ENCODE peak calls at places on chromosomes 3 and 15, in four cellular contexts. E is K562, P is A549, T is HepG2. Q is an unnamed sample.
A peak's percentile ranks its signal among the peaks of the same experiment; 100 is the strongest.

GRCh38 chr3:72144773-72145505 is 360.0 kb upstream of the PROK2 start:
- DNase-seq in T (peak; percentile 48), E (peak; percentile 92), P (no peak), Q (no peak)

GRCh38 chr3:110414851-110415250 is 656.8 kb upstream of the NECTIN3 start:
- DNase-seq in T (peak; percentile 31), E (no peak), P (peak; percentile 18), Q (peak; percentile 88)

GRCh38 chr15:60006203-60006782 is 2.2 kb downstream of the FOXB1 start:
- DNase-seq in T (no peak), E (peak; percentile 56), P (no peak), Q (peak; percentile 2)

GRCh38 chr3:150721285-150722130 is 17.8 kb upstream of the ERICH6 start:
- DNase-seq in E (peak; percentile 71), T (peak; percentile 67), P (peak; percentile 75), Q (peak; percentile 70)

GRCh38 chr15:61084944-61085367 is 144.1 kb downstream of the RORA start:
- DNase-seq in P (no peak), E (no peak), T (no peak), Q (no peak)

GRCh38 chr3:113200946-113201345 is 10.4 kb upstream of the BOC start:
- DNase-seq in E (no peak), P (no peak), T (no peak), Q (no peak)

GRCh38 chr15:92578096-92578835 is 77.3 kb downstream of the FAM174B start:
- DNase-seq in E (no peak), P (no peak), T (no peak), Q (no peak)

GRCh38 chr3:151152626-151153025 is 50.4 kb downstream of the GPR171 start:
- DNase-seq in E (no peak), T (no peak), P (no peak), Q (no peak)

GRCh38 chr3:27623085-27623753 is 98.9 kb downstream of the EOMES start:
- DNase-seq in T (peak; percentile 86), P (peak; percentile 76), E (no peak), Q (peak; percentile 28)

GRCh38 chr3:133330043-133330442 is 69.8 kb upstream of the BFSP2 start:
- DNase-seq in P (no peak), T (no peak), E (no peak), Q (no peak)

GRCh38 chr15:63605816-63606215 is 8.6 kb downstream of the FBXL22 start:
- DNase-seq in E (no peak), T (no peak), P (no peak), Q (no peak)

GRCh38 chr15:56440226-56440770 is 24.6 kb downstream of the MNS1 start:
- DNase-seq in T (no peak), E (no peak), P (no peak), Q (no peak)

GRCh38 chr15:84598993-84599392 is 1.8 kb upstream of the ZSCAN2 start:
- DNase-seq in P (peak; percentile 95), E (peak; percentile 81), T (peak; percentile 65), Q (peak; percentile 66)
- TF ChIP-seq MAZ in P (no peak), E (no peak), T (peak; percentile 8), Q (no peak)

GRCh38 chr3:177569823-177570657 is 372.8 kb upstream of the TBL1XR1 start:
- DNase-seq in T (no peak), P (no peak), E (no peak), Q (no peak)
- TF ChIP-seq MAZ in T (no peak), P (no peak), E (no peak), Q (no peak)

GRCh38 chr3:60931452-60931851 is 319.8 kb downstream of the FHIT start:
- DNase-seq in T (no peak), E (no peak), P (no peak), Q (no peak)

GRCh38 chr3:60932669-60933068 is 318.6 kb downstream of the FHIT start:
- DNase-seq in E (no peak), P (no peak), T (no peak), Q (no peak)

GRCh38 chr3:60933828-60934227 is 317.4 kb downstream of the FHIT start:
- DNase-seq in P (no peak), E (no peak), T (no peak), Q (no peak)

GRCh38 chr3:60932170-60932569 is 319.1 kb downstream of the FHIT start:
- DNase-seq in E (no peak), P (no peak), T (no peak), Q (no peak)

GRCh38 chr3:60935709-60936108 is 315.5 kb downstream of the FHIT start:
- DNase-seq in E (no peak), P (no peak), T (no peak), Q (peak; percentile 66)
- TF ChIP-seq MAZ in E (no peak), P (no peak), T (no peak), Q (no peak)

DNA sequence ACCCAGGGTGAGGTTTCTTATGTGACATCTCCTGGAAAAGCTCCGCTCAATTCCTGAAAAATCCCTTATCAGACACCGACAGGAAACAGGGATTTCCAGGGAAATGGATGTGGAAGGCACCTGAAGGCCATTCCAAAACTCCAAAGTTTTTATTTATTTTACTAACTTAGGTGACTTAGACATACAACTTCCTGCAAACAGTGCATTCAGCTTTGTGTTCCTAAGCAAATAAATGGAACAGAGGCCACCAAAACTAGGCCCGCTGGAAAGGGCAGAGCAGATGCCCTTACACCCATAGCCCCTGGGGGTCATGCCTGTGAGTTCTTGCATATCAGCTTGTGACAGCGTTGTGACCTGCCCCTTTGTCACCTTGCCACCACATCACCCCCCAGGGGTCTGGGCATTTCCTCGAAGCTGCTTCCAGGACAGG is 239.4 kb downstream of the XXYLT1 start:
- DNase-seq in P (no peak), T (peak; percentile 81), E (no peak), Q (no peak)
- TF ChIP-seq MAZ in P (no peak), T (no peak), E (no peak), Q (no peak)

DNA sequence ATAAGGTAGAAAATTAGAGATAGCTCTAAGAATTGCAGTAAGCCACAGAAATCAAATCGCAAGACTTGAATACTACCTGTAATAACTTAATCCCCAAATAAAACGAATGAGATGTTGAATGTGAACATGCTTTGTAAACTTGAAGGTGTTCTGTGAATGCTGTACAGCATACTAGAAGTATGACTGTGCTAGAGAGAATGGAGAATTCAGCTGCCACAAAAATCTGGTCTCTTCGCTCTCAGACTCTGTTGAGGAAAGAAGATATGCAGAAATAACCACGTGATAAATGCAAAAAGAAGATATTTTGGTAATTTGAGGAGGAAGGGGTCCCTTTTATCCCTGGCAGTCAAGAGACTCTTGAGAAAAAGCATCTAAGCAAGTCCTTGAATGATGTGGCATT is 37.3 kb downstream of the ZBTB38 start:
- DNase-seq in E (no peak), T (no peak), P (no peak), Q (peak; percentile 73)
- TF ChIP-seq MAZ in E (no peak), T (no peak), P (no peak), Q (no peak)

GRCh38 chr15:68349173-68349572 is 71.6 kb downstream of the FEM1B start:
- DNase-seq in T (no peak), P (no peak), E (no peak), Q (no peak)
- TF ChIP-seq MAZ in T (no peak), P (no peak), E (no peak), Q (no peak)

Q was measured in IMR-90.